ENCODE peak calls at places on chromosomes 13 and 19, in ten cellular contexts. L is WTC11; M is activated CD4-positive, alpha-beta T cell treated with anti-CD3 and anti-CD28 coated beads, Interleukin-2, amount 50 U/mL, for 48 hours; C is HuH-7.5; O is naive B cell; A is effector memory CD4-positive, alpha-beta T cell; S is stimulated activated CD4-positive, alpha-beta T cell treated with anti-CD3 and anti-CD28 coated beads, Interleukin-4, amount 100 ng/mL, for 1 hour; V is psoas muscle; K is GM03348; T is AG09319. P is an unnamed sample.

GRCh38 chr19:31470229-31470939 is 121.1 kb upstream of the TSHZ3 start:
- DNase-seq in L (no peak), M (no peak), C (no peak), O (no peak), A (no peak), S (no peak), V (no peak), K (no peak), T (no peak), P (no peak)

GRCh38 chr13:73676550-73677040 is 457.6 kb downstream of the KLF12 start:
- DNase-seq in L (no peak), M (no peak), C (no peak), O (no peak), A (no peak), S (no peak), V (no peak), K (no peak), T (no peak), P (no peak)

GRCh38 chr13:41720839-41721561 is 239.9 kb downstream of the VWA8 start:
- DNase-seq in L (no peak), M (no peak), C (no peak), O (no peak), A (no peak), S (no peak), V (no peak), K (no peak), T (no peak), P (peak)

GRCh38 chr19:6677924-6678689 is 8.1 kb upstream of the TNFSF14 start:
- DNase-seq in L (peak), M (peak), C (no peak), O (no peak), A (peak), S (peak), V (no peak), K (peak), T (no peak), P (no peak)

GRCh38 chr19:18603255-18603957 is 3.2 kb downstream of the CRLF1 start:
- DNase-seq in L (peak), M (no peak), C (peak), O (no peak), A (no peak), S (no peak), V (peak), K (peak), T (no peak), P (no peak)

GRCh38 chr19:55672418-55672817 is 2.6 kb upstream of the EPN1 start:
- DNase-seq in L (no peak), M (no peak), C (no peak), O (no peak), A (no peak), S (no peak), V (no peak), K (no peak), T (no peak), P (peak)

GRCh38 chr19:52646571-52647222 is 8.5 kb upstream of the ZNF83 start:
- DNase-seq in L (no peak), M (no peak), C (no peak), O (no peak), A (no peak), S (no peak), V (no peak), K (no peak), T (no peak), P (no peak)

GRCh38 chr19:57056972-57057371 is 62.8 kb upstream of the USP29 start:
- DNase-seq in L (no peak), M (no peak), C (no peak), O (no peak), A (no peak), S (no peak), V (peak), K (no peak), T (no peak), P (no peak)

GRCh38 chr13:97192166-97192565 is 30.0 kb upstream of the MBNL2 start:
- DNase-seq in L (no peak), M (no peak), C (no peak), O (no peak), A (no peak), S (no peak), V (no peak), K (no peak), T (no peak), P (no peak)

GRCh38 chr13:111474136-111475002 is 153.9 kb downstream of the TEX29 start:
- DNase-seq in L (no peak), M (no peak), C (peak), O (no peak), A (no peak), S (no peak), V (no peak), K (peak), T (no peak), P (peak)

GRCh38 chr13:77516342-77516789 is 19.1 kb upstream of the SCEL start:
- DNase-seq in L (no peak), M (no peak), C (no peak), O (no peak), A (no peak), S (no peak), V (no peak), K (peak), T (no peak), P (peak)

GRCh38 chr13:97459215-97459772 is 25.3 kb downstream of the RAP2A start:
- DNase-seq in L (no peak), M (no peak), C (no peak), O (no peak), A (no peak), S (no peak), V (no peak), K (no peak), T (no peak), P (no peak)

GRCh38 chr13:59666504-59666903 is 497.2 kb downstream of the DIAPH3 start:
- DNase-seq in L (no peak), M (no peak), C (no peak), O (no peak), A (no peak), S (no peak), V (no peak), K (no peak), T (no peak), P (no peak)